ENCODE peak calls at places on chromosomes 5 and 9, in eight cellular contexts. I is OCI-LY7, M is PC-9, R is SK-N-SH, A is GM23338, B is PC-3, V is HCT116, L is Karpas-422. E is an unnamed sample. For H3K9me2, the result is how much of the 10 kb centered on the place peaks cover.

GRCh38 chr5:172931001-172931536 is 28.2 kb upstream of the RPL26L1 start:
- DNase-seq in B (peak), A (no peak), R (no peak), L (peak), M (peak), I (no peak), V (no peak), E (peak)

GRCh38 chr9:120306561-120306960 is 273.4 kb downstream of the CDK5RAP2 start:
- DNase-seq in M (no peak), L (peak), I (no peak), R (no peak), B (no peak), V (no peak), A (no peak), E (no peak)

GRCh38 chr9:129834489-129835127 is 467 bp downstream of the C9orf78 start:
- DNase-seq in L (peak), R (peak), V (no peak), M (peak), I (peak), A (no peak), B (peak), E (peak)

GRCh38 chr5:15645376-15645775 is 145.4 kb downstream of the FBXL7 start:
- DNase-seq in B (no peak), L (no peak), V (no peak), I (no peak), M (no peak), A (peak), R (no peak), E (peak)

GRCh38 chr9:1759901-1760300 is 255.2 kb upstream of the SMARCA2 start:
- DNase-seq in L (no peak), A (no peak), V (no peak), I (no peak), B (peak), R (no peak), M (peak), E (no peak)

GRCh38 chr5:129246088-129246487 is 151.5 kb downstream of the ISOC1 start:
- DNase-seq in B (no peak), I (no peak), V (no peak), R (no peak), L (no peak), A (no peak), M (no peak), E (no peak)

GRCh38 chr5:82314964-82315728 is 37.0 kb upstream of the RPS23 start:
- DNase-seq in R (no peak), V (no peak), I (no peak), A (no peak), B (no peak), M (no peak), L (no peak), E (peak)

GRCh38 chr9:135816179-135816970 is 91.0 kb downstream of the CAMSAP1 start:
- DNase-seq in A (no peak), R (no peak), M (no peak), B (no peak), V (no peak), I (no peak), L (no peak), E (no peak)

GRCh38 chr5:155402927-155403645 is 389.5 kb downstream of the KIF4B start:
- DNase-seq in R (no peak), V (no peak), M (no peak), L (no peak), A (no peak), B (no peak), I (no peak), E (no peak)

GRCh38 chr9:70601000-70601929 is 186.8 kb upstream of the KLF9 start:
- DNase-seq in I (no peak), V (no peak), M (no peak), L (no peak), A (no peak), R (peak), B (peak), E (peak)

GRCh38 chr5:5592541-5592940 is 170.1 kb downstream of the ICE1 start:
- DNase-seq in M (peak), B (peak), L (no peak), V (no peak), A (no peak), R (no peak), I (no peak), E (no peak)

GRCh38 chr5:93819666-93820065 is 78.3 kb upstream of the POU5F2 start:
- DNase-seq in L (no peak), I (no peak), A (peak), R (no peak), V (no peak), M (no peak), B (no peak), E (no peak)

GRCh38 chr9:15642369-15642962 is 89.6 kb downstream of the CCDC171 start:
- DNase-seq in V (peak), I (peak), L (peak), R (peak), M (no peak), B (peak), A (peak), E (peak)

GRCh38 chr5:177390363-177391300 is 6.4 kb downstream of the SLC34A1 start:
- DNase-seq in A (peak), R (peak), I (peak), V (peak), M (peak), B (peak), L (peak), E (peak)

GRCh38 chr5:119470851-119471451 is 18.7 kb downstream of the HSD17B4 start:
- DNase-seq in I (peak), M (no peak), B (peak), A (peak), V (peak), L (peak), R (no peak), E (peak)

DNA sequence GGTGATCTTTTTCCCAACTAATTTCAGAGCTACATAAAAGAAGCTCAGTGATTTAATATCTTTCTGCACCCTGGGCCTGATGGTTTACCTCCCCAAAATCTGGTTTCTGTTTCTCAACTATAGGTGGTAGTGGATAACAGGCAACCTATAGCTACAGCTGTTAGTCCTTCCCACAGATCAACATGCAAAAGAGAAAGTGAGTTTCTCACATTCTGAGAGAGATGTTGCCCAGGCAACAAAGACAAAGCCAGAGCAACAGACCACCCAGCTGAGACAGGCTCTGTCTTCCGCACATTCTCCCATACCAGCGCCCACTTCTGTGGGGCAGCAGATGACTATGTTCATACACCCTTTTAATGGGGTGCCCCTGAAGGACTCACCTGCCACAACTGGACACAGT is 40.7 kb upstream of the PPP2R2B start:
- DNase-seq in A (peak), M (no peak), V (no peak), L (no peak), R (no peak), B (no peak), I (no peak), E (no peak)
- H3K9me2 ChIP-seq in A (under half), M (under half), V (under half), L (under half), R (under half), B (under half), I (under half), E (under half)

DNA sequence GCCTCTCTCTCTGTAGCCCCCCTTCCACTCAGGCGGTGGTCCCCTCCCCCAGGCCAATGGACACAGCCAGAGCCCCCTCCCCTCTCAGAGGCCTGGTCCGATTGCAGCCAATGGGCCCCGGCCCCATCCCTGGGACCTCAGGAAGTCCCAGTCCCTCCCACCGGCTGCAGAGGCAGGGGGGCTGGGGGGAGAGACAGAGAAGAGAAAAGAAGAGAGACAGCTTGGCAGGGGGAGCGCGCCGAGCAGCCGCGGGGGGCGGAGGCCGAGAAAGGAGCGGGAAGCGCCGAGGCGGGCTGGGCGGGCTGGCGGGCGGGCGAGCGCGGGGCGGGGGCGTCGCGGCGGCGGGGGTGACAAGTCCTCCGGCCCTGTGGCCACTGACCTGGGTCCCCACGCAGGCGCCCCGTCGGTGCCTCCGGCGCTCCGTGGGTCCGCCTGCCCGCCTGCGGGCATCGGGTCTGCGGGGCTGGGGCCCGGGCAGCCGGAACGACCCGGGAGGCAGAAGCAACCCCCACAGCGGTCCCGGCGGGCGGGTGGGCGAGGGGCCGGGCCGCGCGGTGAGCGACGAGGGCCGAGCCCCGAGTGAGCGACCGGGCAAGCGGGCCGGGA is 11.8 kb downstream of the CNTFR start:
- DNase-seq in A (peak), R (peak), I (no peak), B (no peak), L (no peak), M (no peak), V (no peak), E (no peak)
- H3K4me2 ChIP-seq in A (peak), R (peak), I (no peak), B (no peak), L (no peak), M (no peak), V (no peak), E (peak)

GRCh38 chr5:128116445-128116844 is 32.9 kb downstream of the SLC12A2 start:
- DNase-seq in A (no peak), B (no peak), M (no peak), V (no peak), R (no peak), L (no peak), I (no peak), E (no peak)
- H3K9me2 ChIP-seq in A (under half), B (under half), M (under half), V (under half), R (under half), L (under half), I (under half), E (under half)

GRCh38 chr5:42715791-42716190 is 40.8 kb upstream of the CCDC152 start:
- DNase-seq in B (peak), V (no peak), A (no peak), L (no peak), R (no peak), I (no peak), M (no peak), E (peak)
- H3K4me2 ChIP-seq in B (no peak), V (no peak), A (no peak), L (no peak), R (no peak), I (no peak), M (no peak), E (no peak)

GRCh38 chr9:123036886-123037540 is 3.5 kb downstream of the GPR21 start:
- DNase-seq in M (no peak), R (no peak), A (no peak), V (no peak), I (no peak), B (no peak), L (no peak), E (peak)
- H3K9me2 ChIP-seq in M (under half), R (under half), A (under half), V (under half), I (under half), B (under half), L (under half), E (under half)

GRCh38 chr9:109478204-109478563 is 19.9 kb downstream of the PTPN3 start:
- DNase-seq in I (no peak), V (no peak), L (no peak), M (no peak), R (no peak), A (no peak), B (no peak), E (no peak)
- H3K4me2 ChIP-seq in I (no peak), V (peak), L (no peak), M (peak), R (no peak), A (no peak), B (peak), E (no peak)

GRCh38 chr9:92190536-92190790 is 75.2 kb upstream of the SPTLC1 start:
- DNase-seq in V (no peak), M (no peak), B (no peak), L (no peak), A (no peak), I (no peak), R (no peak), E (no peak)

GRCh38 chr9:92191801-92192200 is 76.6 kb upstream of the SPTLC1 start:
- DNase-seq in I (no peak), B (peak), L (no peak), A (no peak), R (peak), V (no peak), M (no peak), E (peak)

GRCh38 chr9:92188969-92189781 is 74.0 kb upstream of the SPTLC1 start:
- DNase-seq in A (peak), V (no peak), R (no peak), L (no peak), I (no peak), B (no peak), M (no peak), E (no peak)

GRCh38 chr9:92187989-92188714 is 72.9 kb upstream of the SPTLC1 start:
- DNase-seq in I (no peak), R (no peak), V (no peak), L (no peak), B (peak), M (no peak), A (no peak), E (no peak)

DNA sequence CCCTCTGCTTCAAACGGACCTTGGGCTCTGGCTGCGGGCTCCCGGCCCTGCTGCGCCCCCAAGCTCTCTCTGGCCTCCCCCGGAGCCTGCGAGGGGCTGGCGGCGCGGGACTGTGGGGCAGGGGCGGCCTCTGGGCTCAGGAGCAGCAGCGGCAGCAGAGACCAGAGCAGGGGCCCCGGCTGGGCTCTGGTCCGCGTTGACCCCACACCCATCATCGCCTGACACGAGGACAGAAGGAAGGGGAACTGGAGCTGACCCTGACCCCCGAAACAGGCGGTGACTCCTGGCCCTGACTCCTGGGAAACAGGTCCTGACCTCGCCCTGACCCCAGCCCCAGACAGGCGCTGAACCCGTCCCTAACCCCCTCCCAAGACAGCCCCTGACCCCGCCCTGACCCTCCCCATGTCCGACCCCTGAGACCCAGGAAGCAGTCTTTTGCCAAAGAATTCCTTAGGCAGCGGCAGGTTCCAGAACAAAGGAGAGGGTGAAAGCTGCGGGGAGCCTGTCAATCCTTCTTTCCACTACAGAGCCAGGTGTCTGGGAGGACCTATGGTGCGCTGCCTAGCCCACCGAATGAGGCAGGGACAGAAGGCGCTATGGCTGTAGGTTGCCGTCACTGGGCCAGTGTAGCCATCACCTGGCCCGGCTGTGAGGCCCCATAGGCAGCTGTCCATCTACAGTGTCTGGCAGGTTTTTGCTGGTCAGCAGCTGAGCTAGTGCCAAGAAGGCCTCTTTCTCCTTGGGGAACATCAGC is 74.7 kb upstream of the SPTLC1 start:
- DNase-seq in A (peak), I (no peak), V (no peak), L (no peak), B (no peak), M (no peak), R (no peak), E (no peak)
- H3K9me2 ChIP-seq in A (under half), I (under half), V (under half), L (under half), B (under half), M (under half), R (under half), E (under half)

GRCh38 chr9:6024035-6024554 is 8.7 kb upstream of the RANBP6 start:
- DNase-seq in L (peak), B (peak), V (peak), M (no peak), A (peak), R (peak), I (peak), E (peak)
- H3K4me2 ChIP-seq in L (peak), B (peak), V (peak), M (peak), A (no peak), R (peak), I (peak), E (peak)

E was measured in GM23248.